ENCODE peak calls at places on chromosomes 13 and 19, in six cellular contexts. One of them, this sample, is unnamed.

GRCh38 chr13:100789481-100789880 is 114.9 kb upstream of the TMTC4 start:
- DNase-seq in HCT116: no peak
- DNase-seq in hepatocyte: peak; percentile 18
- DNase-seq in Peyer's patch: no peak
- DNase-seq in lower leg skin: no peak
- DNase-seq in fibroblast of mammary gland: peak; percentile 75
- DNase-seq in this sample: peak; percentile 45

GRCh38 chr13:99990045-99990977 is 8.7 kb downstream of the ZIC2 start:
- DNase-seq in HCT116: no peak
- DNase-seq in hepatocyte: no peak
- DNase-seq in Peyer's patch: no peak
- DNase-seq in lower leg skin: peak; percentile 83
- DNase-seq in fibroblast of mammary gland: no peak
- DNase-seq in this sample: no peak

GRCh38 chr13:25292301-25292700 is 5.0 kb upstream of the MTMR6 start:
- DNase-seq in HCT116: no peak
- DNase-seq in hepatocyte: no peak
- DNase-seq in Peyer's patch: no peak
- DNase-seq in lower leg skin: no peak
- DNase-seq in fibroblast of mammary gland: peak; percentile 52
- DNase-seq in this sample: peak; percentile 80

GRCh38 chr13:39462456-39462855 is 140.5 kb downstream of the LHFPL6 start:
- DNase-seq in HCT116: no peak
- DNase-seq in hepatocyte: no peak
- DNase-seq in Peyer's patch: no peak
- DNase-seq in lower leg skin: no peak
- DNase-seq in fibroblast of mammary gland: no peak
- DNase-seq in this sample: no peak

GRCh38 chr13:23160241-23161175 is 20.3 kb upstream of the SGCG start:
- DNase-seq in HCT116: no peak
- DNase-seq in hepatocyte: peak; percentile 47
- DNase-seq in Peyer's patch: no peak
- DNase-seq in lower leg skin: no peak
- DNase-seq in fibroblast of mammary gland: no peak
- DNase-seq in this sample: no peak

GRCh38 chr19:49758292-49758691 is 4.8 kb downstream of the TSKS start:
- DNase-seq in HCT116: no peak
- DNase-seq in hepatocyte: no peak
- DNase-seq in Peyer's patch: no peak
- DNase-seq in lower leg skin: no peak
- DNase-seq in fibroblast of mammary gland: peak; percentile 81
- DNase-seq in this sample: no peak

GRCh38 chr19:3821857-3822364 is 35.7 kb upstream of the MATK start:
- DNase-seq in HCT116: peak; percentile 40
- DNase-seq in hepatocyte: peak; percentile 51
- DNase-seq in Peyer's patch: peak; percentile 84
- DNase-seq in lower leg skin: peak; percentile 92
- DNase-seq in fibroblast of mammary gland: peak; percentile 20
- DNase-seq in this sample: peak; percentile 66

GRCh38 chr13:21663197-21663596 is 7.7 kb upstream of the FGF9 start:
- DNase-seq in HCT116: no peak
- DNase-seq in hepatocyte: peak; percentile 43
- DNase-seq in Peyer's patch: no peak
- DNase-seq in lower leg skin: no peak
- DNase-seq in fibroblast of mammary gland: no peak
- DNase-seq in this sample: no peak

GRCh38 chr13:83935566-83935965 is 53.3 kb upstream of the SLITRK1 start:
- DNase-seq in HCT116: no peak
- DNase-seq in hepatocyte: no peak
- DNase-seq in Peyer's patch: no peak
- DNase-seq in lower leg skin: no peak
- DNase-seq in fibroblast of mammary gland: no peak
- DNase-seq in this sample: no peak

DNA sequence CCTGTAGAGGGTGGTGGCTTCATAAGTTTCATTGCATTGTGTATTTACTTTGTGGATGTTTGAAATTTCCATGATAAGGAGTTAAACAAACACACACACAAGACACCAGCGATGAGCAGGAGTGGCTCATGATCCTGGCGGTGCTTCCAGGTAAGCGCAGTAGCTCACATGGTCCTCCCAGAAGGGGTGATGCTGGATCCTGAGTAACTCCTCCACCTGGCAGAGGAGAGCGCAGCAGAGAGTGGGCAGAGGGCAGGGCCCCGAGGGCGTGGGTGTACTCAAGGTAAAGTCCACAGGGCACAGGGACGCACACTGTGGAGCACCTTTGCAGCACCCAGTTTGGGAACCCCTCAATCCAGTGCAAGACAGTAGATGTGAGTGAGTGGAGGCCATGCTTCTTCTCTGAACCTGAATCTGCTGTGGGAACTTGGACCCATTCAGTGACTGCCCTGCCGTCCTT is 54.0 kb downstream of the RFX2 start:
- DNase-seq in HCT116: no peak
- DNase-seq in hepatocyte: peak; percentile 58
- DNase-seq in Peyer's patch: peak; percentile 85
- DNase-seq in lower leg skin: peak; percentile 87
- DNase-seq in fibroblast of mammary gland: no peak
- DNase-seq in this sample: no peak
- H3K4me3 ChIP-seq in HCT116: no peak overlapping the region
- H3K4me3 ChIP-seq in hepatocyte: no peak overlapping the region
- H3K4me3 ChIP-seq in Peyer's patch: no peak overlapping the region
- H3K4me3 ChIP-seq in lower leg skin: no peak overlapping the region
- H3K4me3 ChIP-seq in fibroblast of mammary gland: no peak overlapping the region
- H3K4me3 ChIP-seq in this sample: no peak overlapping the region

GRCh38 chr19:12379732-12380443 is 14.4 kb upstream of the ZNF442 start:
- DNase-seq in HCT116: no peak
- DNase-seq in hepatocyte: no peak
- DNase-seq in Peyer's patch: no peak
- DNase-seq in lower leg skin: no peak
- DNase-seq in fibroblast of mammary gland: no peak
- DNase-seq in this sample: no peak
- H3K4me3 ChIP-seq in HCT116: no peak overlapping the region
- H3K4me3 ChIP-seq in hepatocyte: no peak overlapping the region
- H3K4me3 ChIP-seq in Peyer's patch: no peak overlapping the region
- H3K4me3 ChIP-seq in lower leg skin: no peak overlapping the region
- H3K4me3 ChIP-seq in fibroblast of mammary gland: no peak overlapping the region
- H3K4me3 ChIP-seq in this sample: no peak overlapping the region

GRCh38 chr19:44777715-44778347 is at the start of gene CBLC:
- DNase-seq in HCT116: peak; percentile 94
- DNase-seq in hepatocyte: peak; percentile 93
- DNase-seq in Peyer's patch: peak; percentile 91
- DNase-seq in lower leg skin: peak; percentile 90
- DNase-seq in fibroblast of mammary gland: no peak
- DNase-seq in this sample: no peak
- H3K4me3 ChIP-seq in HCT116: peak within 1 kb of the TSS; percentile 75
- H3K4me3 ChIP-seq in hepatocyte: no peak within 1 kb of the TSS
- H3K4me3 ChIP-seq in Peyer's patch: peak within 1 kb of the TSS; percentile 30
- H3K4me3 ChIP-seq in lower leg skin: peak within 1 kb of the TSS; percentile 25
- H3K4me3 ChIP-seq in fibroblast of mammary gland: no peak within 1 kb of the TSS
- H3K4me3 ChIP-seq in this sample: no peak within 1 kb of the TSS

GRCh38 chr13:109707044-109707794 is 79.2 kb downstream of the IRS2 start:
- DNase-seq in HCT116: no peak
- DNase-seq in hepatocyte: no peak
- DNase-seq in Peyer's patch: no peak
- DNase-seq in lower leg skin: no peak
- DNase-seq in fibroblast of mammary gland: no peak
- DNase-seq in this sample: no peak

GRCh38 chr13:109706015-109706715 is 80.2 kb downstream of the IRS2 start:
- DNase-seq in HCT116: no peak
- DNase-seq in hepatocyte: no peak
- DNase-seq in Peyer's patch: no peak
- DNase-seq in lower leg skin: no peak
- DNase-seq in fibroblast of mammary gland: no peak
- DNase-seq in this sample: no peak

GRCh38 chr13:109708014-109708617 is 78.3 kb downstream of the IRS2 start:
- DNase-seq in HCT116: no peak
- DNase-seq in hepatocyte: no peak
- DNase-seq in Peyer's patch: no peak
- DNase-seq in lower leg skin: no peak
- DNase-seq in fibroblast of mammary gland: no peak
- DNase-seq in this sample: no peak

GRCh38 chr13:109703250-109703649 is 83.1 kb downstream of the IRS2 start:
- DNase-seq in HCT116: no peak
- DNase-seq in hepatocyte: no peak
- DNase-seq in Peyer's patch: no peak
- DNase-seq in lower leg skin: no peak
- DNase-seq in fibroblast of mammary gland: no peak
- DNase-seq in this sample: no peak

GRCh38 chr13:109704771-109705628 is 81.4 kb downstream of the IRS2 start:
- DNase-seq in HCT116: no peak
- DNase-seq in hepatocyte: peak; percentile 21
- DNase-seq in Peyer's patch: no peak
- DNase-seq in lower leg skin: peak; percentile 88
- DNase-seq in fibroblast of mammary gland: peak; percentile 27
- DNase-seq in this sample: no peak
- H3K4me3 ChIP-seq in HCT116: no peak overlapping the region
- H3K4me3 ChIP-seq in hepatocyte: no peak overlapping the region
- H3K4me3 ChIP-seq in Peyer's patch: no peak overlapping the region
- H3K4me3 ChIP-seq in lower leg skin: no peak overlapping the region
- H3K4me3 ChIP-seq in fibroblast of mammary gland: no peak overlapping the region
- H3K4me3 ChIP-seq in this sample: no peak overlapping the region

This sample was measured in MM.1S.